ENCODE peak calls at places on chromosomes 16 and 17, in eight cellular contexts. K is IMR-90; G is activated naive CD4-positive, alpha-beta T cell; C is HFFc6; N is GDM1; H is GM04504; A is neural crest cell; X is GM19239. B is an unnamed sample.
A peak's percentile ranks its signal among the peaks of the same experiment; 100 is the strongest.

GRCh38 chr17:57962441-57963148 is 7.4 kb upstream of the CUEDC1 start:
- DNase-seq in K (no peak), G (no peak), C (no peak), N (no peak), H (no peak), A (no peak), X (no peak), B (no peak)

GRCh38 chr17:58991718-58992331 is 114.9 kb downstream of the TRIM37 start:
- DNase-seq in K (peak; percentile 63), G (no peak), C (peak; percentile 79), N (no peak), H (peak; percentile 10), A (no peak), X (peak; percentile 18), B (peak; percentile 95)

GRCh38 chr17:42060231-42060630 is 9.8 kb upstream of the C17orf113 start:
- DNase-seq in K (no peak), G (no peak), C (no peak), N (no peak), H (no peak), A (no peak), X (no peak), B (no peak)

GRCh38 chr17:34580685-34581445 is 1.5 kb downstream of the TMEM132E start:
- DNase-seq in K (no peak), G (no peak), C (no peak), N (no peak), H (no peak), A (no peak), X (no peak), B (no peak)

GRCh38 chr16:65200857-65201256 is 79.0 kb upstream of the CDH11 start:
- DNase-seq in K (peak; percentile 30), G (no peak), C (no peak), N (no peak), H (peak; percentile 72), A (no peak), X (no peak), B (no peak)

GRCh38 chr16:11669380-11670146 is 1.3 kb downstream of the SNN start:
- DNase-seq in K (peak; percentile 16), G (no peak), C (peak; percentile 13), N (no peak), H (no peak), A (no peak), X (no peak), B (no peak)

GRCh38 chr16:89001117-89002027 is 24.4 kb upstream of the CBFA2T3 start:
- DNase-seq in K (no peak), G (no peak), C (no peak), N (no peak), H (no peak), A (no peak), X (no peak), B (no peak)

GRCh38 chr16:12341966-12342365 is 365.4 kb downstream of the SNX29 start:
- DNase-seq in K (peak; percentile 31), G (no peak), C (peak; percentile 35), N (no peak), H (no peak), A (no peak), X (no peak), B (no peak)

GRCh38 chr16:2520784-2521577 is 810 bp downstream of the AMDHD2 start:
- DNase-seq in K (no peak), G (peak; percentile 54), C (no peak), N (no peak), H (no peak), A (no peak), X (peak; percentile 66), B (no peak)

GRCh38 chr16:74742051-74742481 is 32.6 kb downstream of the FA2H start:
- DNase-seq in K (peak; percentile 43), G (no peak), C (no peak), N (peak; percentile 2), H (no peak), A (no peak), X (no peak), B (no peak)

GRCh38 chr17:67274466-67274865 is 29.5 kb upstream of the HELZ start:
- DNase-seq in K (no peak), G (no peak), C (no peak), N (no peak), H (no peak), A (no peak), X (no peak), B (no peak)

GRCh38 chr17:38925263-38925995 is at the start of gene LASP1NB:
- DNase-seq in K (peak; percentile 70), G (peak; percentile 45), C (no peak), N (no peak), H (no peak), A (peak; percentile 36), X (no peak), B (no peak)

GRCh38 chr17:40938981-40939380 is 1.5 kb upstream of the KRT23 start:
- DNase-seq in K (peak; percentile 43), G (no peak), C (no peak), N (no peak), H (peak; percentile 63), A (no peak), X (no peak), B (no peak)